ENCODE peak calls at places on chromosomes 4 and X, in eight cellular contexts. X, J, U, C, V, D, O and F are unnamed samples.

GRCh38 chr4:40581254-40582140 is 48.2 kb downstream of the RBM47 start:
- DNase-seq in X (no peak), J (no peak), U (no peak), C (no peak), V (no peak), D (no peak), O (no peak), F (no peak)

GRCh38 chrX:136627381-136627780 is 20.6 kb upstream of the CD40LG start:
- DNase-seq in X (no peak), J (no peak), U (no peak), C (no peak), V (no peak), D (no peak), O (no peak), F (no peak)

GRCh38 chr4:23477905-23478304 is 411.9 kb downstream of the PPARGC1A start:
- DNase-seq in X (no peak), J (no peak), U (no peak), C (no peak), V (no peak), D (no peak), O (no peak), F (no peak)

GRCh38 chr4:120544838-120545237 is 377.7 kb downstream of the PRDM5 start:
- DNase-seq in X (no peak), J (no peak), U (no peak), C (no peak), V (no peak), D (no peak), O (no peak), F (no peak)

GRCh38 chrX:40468033-40468979 is 112.5 kb upstream of the ATP6AP2 start:
- DNase-seq in X (peak), J (peak), U (peak), C (no peak), V (peak), D (peak), O (peak), F (peak)

GRCh38 chr4:184053476-184053875 is 148.4 kb downstream of the STOX2 start:
- DNase-seq in X (no peak), J (no peak), U (no peak), C (no peak), V (no peak), D (no peak), O (no peak), F (no peak)

GRCh38 chr4:184345573-184345922 is 127.9 kb upstream of the ENPP6 start:
- DNase-seq in X (no peak), J (no peak), U (no peak), C (no peak), V (no peak), D (no peak), O (no peak), F (no peak)

GRCh38 chrX:7798327-7798726 is 44.6 kb upstream of the VCX start:
- DNase-seq in X (no peak), J (no peak), U (no peak), C (no peak), V (no peak), D (no peak), O (no peak), F (no peak)

GRCh38 chr4:7055111-7055989 is 12.2 kb downstream of the TADA2B start:
- DNase-seq in X (no peak), J (no peak), U (no peak), C (no peak), V (no peak), D (no peak), O (no peak), F (no peak)

GRCh38 chr4:184548651-184549341 is 74.4 kb upstream of the IRF2 start:
- DNase-seq in X (no peak), J (no peak), U (no peak), C (no peak), V (no peak), D (peak), O (no peak), F (no peak)

GRCh38 chr4:180560896-180561295 is 1682.3 kb upstream of the TENM3 start:
- DNase-seq in X (no peak), J (no peak), U (peak), C (no peak), V (no peak), D (no peak), O (peak), F (no peak)